ENCODE peak calls at places on chromosomes 6 and 20, in ten cellular contexts. R is heart left ventricle, S is cardiac fibroblast, A is astrocyte of the spinal cord, V is left ventricle myocardium inferior, Z is fibroblast of lung, P is psoas muscle, J is NT2/D1, C is GM12865, Q is HL-60. X is an unnamed sample.

GRCh38 chr20:44496976-44497375 is 21.3 kb downstream of the TTPAL start:
- DNase-seq in Q (no peak), C (peak), S (peak), R (no peak), Z (peak), P (no peak), J (peak), A (peak), V (no peak), X (no peak)

GRCh38 chr6:70811788-70812187 is 144.1 kb downstream of the SMAP1 start:
- DNase-seq in P (no peak), S (no peak), A (peak), R (no peak), V (no peak), Q (no peak), Z (peak), C (no peak), J (no peak), X (no peak)

GRCh38 chr20:21995461-21995860 is 290.0 kb downstream of the PAX1 start:
- DNase-seq in S (no peak), Z (no peak), V (no peak), C (no peak), A (no peak), R (no peak), Q (no peak), P (no peak), J (no peak), X (no peak)

GRCh38 chr6:79257381-79258205 is 23.1 kb upstream of the HMGN3 start:
- DNase-seq in J (no peak), R (no peak), P (no peak), V (no peak), C (no peak), Q (no peak), Z (peak), S (peak), A (peak), X (no peak)

GRCh38 chr6:132188865-132189264 is 212.4 kb downstream of the MOXD1 start:
- DNase-seq in C (no peak), A (peak), J (no peak), S (peak), Q (no peak), Z (peak), R (no peak), V (no peak), P (no peak), X (no peak)

GRCh38 chr6:7112741-7113313 is 5.1 kb downstream of the RREB1 start:
- DNase-seq in S (no peak), Q (peak), J (no peak), A (no peak), C (peak), Z (no peak), V (no peak), P (no peak), R (peak), X (no peak)

GRCh38 chr20:10511507-10512231 is 76.6 kb downstream of the SLX4IP start:
- DNase-seq in J (peak), A (peak), Z (peak), R (peak), C (peak), V (peak), Q (peak), P (peak), S (peak), X (peak)

GRCh38 chr6:166904101-166904746 is 52.1 kb downstream of the RNASET2 start:
- DNase-seq in P (no peak), J (no peak), S (peak), C (peak), V (no peak), Z (no peak), Q (no peak), A (peak), R (no peak), X (no peak)

GRCh38 chr6:43926644-43927524 is 156.9 kb downstream of the VEGFA start:
- DNase-seq in C (no peak), V (peak), A (peak), J (peak), Q (peak), P (no peak), R (no peak), Z (peak), S (peak), X (no peak)

GRCh38 chr20:21490105-21490504 is 23.8 kb downstream of the NKX2-2 start:
- DNase-seq in A (no peak), J (no peak), Z (peak), S (peak), P (no peak), Q (no peak), R (no peak), C (no peak), V (no peak), X (no peak)

GRCh38 chr6:33609444-33610034 is 11.6 kb upstream of the ITPR3 start:
- DNase-seq in Z (peak), A (peak), C (no peak), R (peak), P (peak), J (no peak), Q (no peak), S (peak), V (peak), X (peak)

GRCh38 chr6:83057705-83058321 is 7.8 kb downstream of the UBE3D start:
- DNase-seq in C (peak), R (peak), S (peak), Q (peak), P (no peak), A (peak), V (no peak), Z (peak), J (no peak), X (no peak)

GRCh38 chr6:94721459-94721858 is 855.9 kb upstream of the MANEA start:
- DNase-seq in S (no peak), P (no peak), C (no peak), Q (no peak), V (no peak), A (no peak), J (no peak), R (no peak), Z (no peak), X (no peak)

GRCh38 chr6:107107791-107108190 is 7.5 kb downstream of the BEND3 start:
- DNase-seq in S (no peak), C (no peak), Z (no peak), R (no peak), Q (no peak), A (no peak), V (no peak), J (no peak), P (no peak), X (no peak)

GRCh38 chr6:50271266-50271665 is 221.5 kb upstream of the DEFB112 start:
- DNase-seq in C (no peak), V (no peak), P (no peak), S (no peak), R (no peak), Z (peak), Q (no peak), J (no peak), A (no peak), X (no peak)

GRCh38 chr20:6127825-6128224 is 5.0 kb upstream of the FERMT1 start:
- DNase-seq in A (no peak), S (no peak), C (no peak), P (no peak), Z (no peak), Q (no peak), V (no peak), J (no peak), R (no peak), X (no peak)

GRCh38 chr6:74805841-74806696 is 399.8 kb downstream of the COL12A1 start:
- DNase-seq in A (peak), C (no peak), P (no peak), Q (no peak), S (peak), Z (no peak), R (no peak), V (no peak), J (no peak), X (no peak)

GRCh38 chr6:25623065-25623464 is 28.9 kb upstream of the SCGN start:
- DNase-seq in A (no peak), P (no peak), V (no peak), Z (no peak), Q (no peak), C (no peak), S (no peak), R (no peak), J (no peak), X (no peak)

GRCh38 chr6:15343490-15344185 is 97.8 kb downstream of the JARID2 start:
- DNase-seq in S (no peak), Q (no peak), C (no peak), Z (no peak), J (no peak), V (no peak), P (no peak), R (no peak), A (no peak), X (no peak)

GRCh38 chr20:5848711-5849505 is 98.7 kb downstream of the SHLD1 start:
- DNase-seq in Q (no peak), R (no peak), J (no peak), V (no peak), C (peak), A (peak), Z (peak), P (no peak), S (peak), X (no peak)

GRCh38 chr20:61850457-61850856 is 215.2 kb downstream of the TAF4 start:
- DNase-seq in V (no peak), P (peak), S (no peak), Q (no peak), Z (peak), J (no peak), R (no peak), C (no peak), A (no peak), X (no peak)

GRCh38 chr6:31559958-31560696 is 12.0 kb upstream of the LTA start:
- DNase-seq in C (peak), S (peak), V (peak), R (peak), A (peak), P (peak), J (no peak), Q (peak), Z (peak), X (no peak)

GRCh38 chr20:56722042-56722441 is 92.9 kb downstream of the TFAP2C start:
- DNase-seq in S (no peak), V (no peak), A (no peak), C (peak), P (no peak), J (no peak), Q (peak), Z (no peak), R (peak), X (peak)

GRCh38 chr20:48737463-48738093 is 90.2 kb downstream of the PREX1 start:
- DNase-seq in A (no peak), P (no peak), Z (no peak), J (no peak), R (no peak), V (no peak), Q (no peak), S (no peak), C (no peak), X (no peak)

GRCh38 chr6:122704086-122704485 is 75.4 kb upstream of the FABP7 start:
- DNase-seq in S (no peak), Q (no peak), Z (no peak), A (no peak), R (no peak), V (no peak), P (no peak), C (no peak), J (no peak), X (no peak)

GRCh38 chr6:118578617-118579016 is 30.5 kb downstream of the PLN start:
- DNase-seq in P (no peak), C (no peak), Z (no peak), R (no peak), J (no peak), S (no peak), A (no peak), V (no peak), Q (no peak), X (no peak)

GRCh38 chr6:158669145-158670035 is 19.5 kb downstream of the SYTL3 start:
- DNase-seq in S (no peak), C (no peak), V (no peak), J (no peak), P (no peak), Z (no peak), R (no peak), A (no peak), Q (no peak), X (no peak)

GRCh38 chr6:35713006-35713405 is 23.8 kb upstream of the ARMC12 start:
- DNase-seq in C (no peak), A (no peak), P (no peak), J (no peak), R (no peak), Q (no peak), Z (no peak), S (no peak), V (no peak), X (no peak)

GRCh38 chr6:158057213-158057987 is 75.7 kb downstream of the SYNJ2 start:
- DNase-seq in A (peak), Q (peak), Z (peak), P (no peak), R (no peak), C (no peak), V (no peak), S (peak), J (no peak), X (no peak)

GRCh38 chr6:144953552-144954240 is 668.6 kb downstream of the UTRN start:
- DNase-seq in R (no peak), A (peak), S (peak), V (no peak), P (no peak), Q (no peak), Z (no peak), J (no peak), C (no peak), X (no peak)

GRCh38 chr6:142702501-142703460 is 242.2 kb downstream of the HIVEP2 start:
- DNase-seq in J (no peak), C (peak), S (no peak), P (peak), V (peak), R (peak), Q (peak), Z (no peak), A (no peak), X (peak)

GRCh38 chr6:137808191-137808590 is 58.9 kb upstream of the TNFAIP3 start:
- DNase-seq in J (no peak), V (no peak), A (peak), Z (peak), Q (no peak), R (no peak), C (no peak), S (peak), P (no peak), X (no peak)

GRCh38 chr20:59743767-59744485 is 139.6 kb downstream of the PHACTR3 start:
- DNase-seq in C (peak), S (no peak), P (no peak), J (no peak), Z (no peak), V (no peak), R (no peak), Q (no peak), A (no peak), X (no peak)

DNA sequence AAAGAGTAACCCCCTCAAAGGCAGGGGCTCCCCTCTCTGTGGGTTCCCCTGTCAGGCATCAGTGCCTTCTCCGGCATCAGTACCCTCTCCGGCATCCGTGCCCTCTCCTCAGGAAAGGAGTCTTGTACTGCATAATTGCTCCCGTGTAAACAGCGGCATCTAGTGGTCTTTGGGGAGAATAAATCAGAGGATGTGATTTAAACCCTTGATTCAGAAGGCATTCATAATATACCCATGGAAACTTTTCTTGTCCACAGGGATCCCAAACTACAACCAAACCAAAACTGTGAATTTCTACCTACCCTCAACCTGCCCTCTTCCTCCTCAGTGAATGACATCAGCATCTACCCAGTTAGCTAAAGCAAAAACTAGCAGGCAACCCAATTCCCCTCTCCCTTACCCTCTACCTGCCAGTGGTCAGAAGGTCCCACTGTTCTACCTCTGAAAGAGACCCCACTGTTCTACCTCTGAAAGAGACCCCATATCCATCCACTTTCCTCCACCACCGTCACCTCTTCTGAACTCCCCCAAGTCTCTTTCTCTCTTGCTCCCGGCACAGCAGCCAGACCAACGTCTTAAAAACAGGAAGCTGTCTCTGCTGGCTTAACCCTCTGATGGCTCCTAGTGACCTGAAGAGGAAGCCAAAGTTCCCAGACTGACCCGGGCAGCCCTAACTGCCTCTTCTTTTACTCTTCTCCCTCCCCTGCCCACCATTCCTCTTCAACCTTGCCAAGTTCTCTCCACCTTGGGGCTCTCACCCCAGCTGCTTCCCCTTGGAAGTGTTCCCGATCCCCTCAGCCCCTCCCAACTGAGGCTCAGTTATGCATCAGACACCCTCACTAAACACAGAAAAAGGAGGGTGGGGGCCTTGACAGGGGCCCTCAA is 27.2 kb downstream of the UBE2V1 start:
- DNase-seq in Z (peak), Q (peak), A (peak), S (peak), R (no peak), J (peak), P (no peak), C (peak), V (no peak), X (peak)
- H3K4me3 ChIP-seq in Z (no peak), Q (peak), A (no peak), S (no peak), R (peak), J (no peak), P (peak), C (no peak), V (peak), X (no peak)

GRCh38 chr20:35285806-35286076 is 1.2 kb upstream of the EIF6 start:
- DNase-seq in Z (no peak), Q (no peak), R (no peak), J (no peak), V (no peak), C (no peak), A (no peak), S (no peak), P (no peak), X (no peak)
- H3K4me3 ChIP-seq in Z (no peak), Q (no peak), R (no peak), J (peak), V (no peak), C (no peak), A (no peak), S (no peak), P (no peak), X (no peak)

GRCh38 chr20:51311636-51312479 is 230.7 kb downstream of the NFATC2 start:
- DNase-seq in R (no peak), V (no peak), Q (no peak), A (no peak), Z (no peak), J (peak), C (no peak), S (no peak), P (no peak), X (no peak)
- H3K4me3 ChIP-seq in R (no peak), V (peak), Q (no peak), A (no peak), Z (no peak), J (no peak), C (no peak), S (no peak), P (no peak), X (no peak)

GRCh38 chr6:170280689-170281045 is 10.2 kb downstream of the DLL1 start:
- DNase-seq in P (no peak), V (no peak), A (no peak), C (no peak), R (no peak), Q (no peak), S (no peak), Z (peak), J (no peak), X (no peak)
- H3K4me3 ChIP-seq in P (peak), V (peak), A (no peak), C (no peak), R (peak), Q (no peak), S (peak), Z (peak), J (no peak), X (no peak)

GRCh38 chr6:159976844-159977241 is 8.0 kb downstream of the IGF2R start:
- DNase-seq in J (no peak), S (no peak), Z (no peak), V (no peak), P (no peak), Q (no peak), A (no peak), R (no peak), C (no peak), X (no peak)
- H3K4me3 ChIP-seq in J (no peak), S (no peak), Z (no peak), V (peak), P (peak), Q (no peak), A (no peak), R (no peak), C (no peak), X (no peak)

GRCh38 chr6:156985309-156985708 is 208.1 kb downstream of the ARID1B start:
- DNase-seq in R (no peak), A (no peak), Z (no peak), C (no peak), S (no peak), V (no peak), Q (no peak), J (no peak), P (no peak), X (no peak)
- H3K4me3 ChIP-seq in R (no peak), A (no peak), Z (no peak), C (no peak), S (no peak), V (no peak), Q (no peak), J (no peak), P (no peak), X (no peak)

GRCh38 chr6:129539032-129539431 is 170.9 kb downstream of the ARHGAP18 start:
- DNase-seq in J (no peak), P (no peak), C (no peak), R (no peak), Z (no peak), S (no peak), V (no peak), Q (no peak), A (no peak), X (no peak)

GRCh38 chr6:129536271-129536670 is 173.7 kb downstream of the ARHGAP18 start:
- DNase-seq in R (no peak), V (no peak), J (no peak), C (no peak), Z (no peak), S (no peak), A (no peak), Q (no peak), P (no peak), X (no peak)
- H3K4me3 ChIP-seq in R (no peak), V (no peak), J (no peak), C (no peak), Z (no peak), S (no peak), A (no peak), Q (no peak), P (no peak), X (no peak)

GRCh38 chr20:17645546-17646208 is 36.4 kb downstream of the RRBP1 start:
- DNase-seq in J (no peak), S (peak), Z (no peak), V (no peak), A (no peak), Q (no peak), C (no peak), R (no peak), P (peak), X (no peak)

GRCh38 chr20:17648306-17648646 is 33.8 kb downstream of the RRBP1 start:
- DNase-seq in J (no peak), A (no peak), R (no peak), S (no peak), P (peak), Z (no peak), C (no peak), V (no peak), Q (peak), X (no peak)

GRCh38 chr20:17647391-17648305 is 34.4 kb downstream of the RRBP1 start:
- DNase-seq in J (no peak), Z (no peak), C (no peak), R (no peak), P (peak), A (no peak), Q (no peak), V (no peak), S (no peak), X (no peak)

GRCh38 chr20:17646209-17646717 is 35.8 kb downstream of the RRBP1 start:
- DNase-seq in Q (no peak), C (no peak), R (no peak), A (no peak), V (no peak), S (no peak), J (no peak), P (peak), Z (peak), X (no peak)

GRCh38 chr20:17646901-17647301 is 35.1 kb downstream of the RRBP1 start:
- DNase-seq in V (no peak), J (no peak), R (no peak), C (no peak), Z (no peak), P (peak), A (no peak), Q (no peak), S (no peak), X (no peak)
- H3K4me3 ChIP-seq in V (no peak), J (no peak), R (no peak), C (no peak), Z (no peak), P (no peak), A (no peak), Q (no peak), S (no peak), X (no peak)

GRCh38 chr6:87756858-87757257 is 54.8 kb upstream of the AKIRIN2 start:
- DNase-seq in V (no peak), J (no peak), A (peak), P (no peak), R (no peak), Z (peak), Q (peak), C (peak), S (peak), X (no peak)
- H3K4me3 ChIP-seq in V (no peak), J (no peak), A (no peak), P (no peak), R (no peak), Z (no peak), Q (no peak), C (no peak), S (no peak), X (no peak)

X was measured in lower leg skin.